ENCODE peak calls at places on chromosome 1, in six cellular contexts. B, Z, W, D, I and Y are unnamed samples.
A peak's percentile ranks its signal among the peaks of the same experiment; 100 is the strongest.

GRCh38 chr1:182620924-182621585 is 16.9 kb upstream of the RGS16 start:
- DNase-seq in W (no peak), Z (no peak), D (no peak), B (no peak), I (no peak), Y (no peak)

GRCh38 chr1:7403265-7404045 is 367.6 kb upstream of the VAMP3 start:
- DNase-seq in B (peak; percentile 23), W (no peak), D (no peak), I (no peak), Z (no peak), Y (no peak)

GRCh38 chr1:229344937-229345684 is 2.3 kb upstream of the CCSAP start:
- DNase-seq in B (no peak), I (no peak), D (no peak), Z (no peak), W (no peak), Y (no peak)

GRCh38 chr1:227828773-227829172 is 13.3 kb downstream of the PRSS38 start:
- DNase-seq in I (no peak), Z (no peak), W (no peak), D (no peak), B (no peak), Y (no peak)

GRCh38 chr1:24551910-24552571 is 3.8 kb upstream of the NCMAP start:
- DNase-seq in I (no peak), B (no peak), D (no peak), Z (no peak), W (no peak), Y (no peak)

GRCh38 chr1:109241344-109241743 is 8.0 kb upstream of the CELSR2 start:
- DNase-seq in D (no peak), W (no peak), B (no peak), I (no peak), Z (no peak), Y (no peak)

GRCh38 chr1:222279591-222279990 is 268.3 kb downstream of the HHIPL2 start:
- DNase-seq in D (no peak), Z (no peak), B (no peak), W (no peak), I (no peak), Y (no peak)

GRCh38 chr1:7298145-7298544 is 473.0 kb upstream of the VAMP3 start:
- DNase-seq in I (no peak), B (no peak), W (no peak), D (no peak), Z (peak; percentile 35), Y (no peak)

GRCh38 chr1:1399870-1400575 is 888 bp upstream of the CCNL2 start:
- DNase-seq in Z (no peak), B (no peak), D (no peak), I (peak; percentile 25), W (peak; percentile 16), Y (no peak)

GRCh38 chr1:97243973-97244560 is 522.5 kb downstream of the PTBP2 start:
- DNase-seq in I (no peak), D (no peak), B (no peak), W (peak; percentile 6), Z (no peak), Y (no peak)

GRCh38 chr1:35115459-35116383 is 36.5 kb downstream of the ZMYM1 start:
- DNase-seq in D (no peak), I (no peak), Z (no peak), W (no peak), B (no peak), Y (no peak)

GRCh38 chr1:233019083-233019482 is 68.7 kb downstream of the NTPCR start:
- DNase-seq in I (no peak), D (no peak), B (no peak), Z (no peak), W (no peak), Y (no peak)

GRCh38 chr1:242411906-242412305 is 112.6 kb downstream of the PLD5 start:
- DNase-seq in W (no peak), I (no peak), D (no peak), Z (no peak), B (no peak), Y (no peak)

GRCh38 chr1:208089971-208090755 is 154.0 kb downstream of the PLXNA2 start:
- DNase-seq in W (peak; percentile 77), D (no peak), B (no peak), I (no peak), Z (no peak), Y (no peak)

GRCh38 chr1:173554089-173554488 is 48.8 kb downstream of the SLC9C2 start:
- DNase-seq in B (no peak), Z (no peak), D (no peak), I (no peak), W (no peak), Y (no peak)

GRCh38 chr1:33332357-33332789 is 11.5 kb upstream of the A3GALT2 start:
- DNase-seq in I (no peak), Z (no peak), B (no peak), W (no peak), D (no peak), Y (no peak)